ENCODE peak calls at places on chromosomes 12 and 14, in five cellular contexts. One of them, this sample, is unnamed.

GRCh38 chr12:47903927-47904646 is 707 bp downstream of the VDR start:
- DNase-seq in mesothelial cell of epicardium: no peak
- DNase-seq in B cell: peak
- DNase-seq in pancreas: peak
- DNase-seq in lower lobe of right lung: peak
- DNase-seq in this sample: peak

GRCh38 chr14:95548328-95548929 is 13.6 kb downstream of the GLRX5 start:
- DNase-seq in pancreas: no peak
- DNase-seq in B cell: no peak
- DNase-seq in mesothelial cell of epicardium: no peak
- DNase-seq in lower lobe of right lung: no peak
- DNase-seq in this sample: no peak

GRCh38 chr14:57209561-57209960 is 59.1 kb downstream of the EXOC5 start:
- DNase-seq in mesothelial cell of epicardium: no peak
- DNase-seq in B cell: no peak
- DNase-seq in pancreas: no peak
- DNase-seq in lower lobe of right lung: no peak
- DNase-seq in this sample: no peak

GRCh38 chr12:131711551-131712205 is 788 bp downstream of the SFSWAP start:
- DNase-seq in B cell: no peak
- DNase-seq in pancreas: no peak
- DNase-seq in lower lobe of right lung: no peak
- DNase-seq in mesothelial cell of epicardium: no peak
- DNase-seq in this sample: no peak

GRCh38 chr14:69665596-69665995 is 54.2 kb downstream of the SUSD6 start:
- DNase-seq in pancreas: no peak
- DNase-seq in lower lobe of right lung: no peak
- DNase-seq in B cell: no peak
- DNase-seq in mesothelial cell of epicardium: no peak
- DNase-seq in this sample: no peak

GRCh38 chr12:53729659-53730058 is 2.4 kb upstream of the CALCOCO1 start:
- DNase-seq in lower lobe of right lung: no peak
- DNase-seq in pancreas: no peak
- DNase-seq in mesothelial cell of epicardium: no peak
- DNase-seq in B cell: no peak
- DNase-seq in this sample: no peak

GRCh38 chr12:45208604-45209487 is 7.0 kb upstream of the ANO6 start:
- DNase-seq in B cell: no peak
- DNase-seq in lower lobe of right lung: no peak
- DNase-seq in pancreas: no peak
- DNase-seq in mesothelial cell of epicardium: no peak
- DNase-seq in this sample: no peak

GRCh38 chr12:104859144-104859543 is 98.9 kb downstream of the SLC41A2 start:
- DNase-seq in B cell: no peak
- DNase-seq in lower lobe of right lung: no peak
- DNase-seq in mesothelial cell of epicardium: no peak
- DNase-seq in pancreas: no peak
- DNase-seq in this sample: no peak

GRCh38 chr14:71753126-71753830 is 179.0 kb upstream of the RGS6 start:
- DNase-seq in mesothelial cell of epicardium: peak
- DNase-seq in lower lobe of right lung: peak
- DNase-seq in pancreas: peak
- DNase-seq in B cell: peak
- DNase-seq in this sample: peak

GRCh38 chr12:131060011-131060703 is 106.5 kb downstream of the ADGRD1 start:
- DNase-seq in B cell: no peak
- DNase-seq in mesothelial cell of epicardium: no peak
- DNase-seq in lower lobe of right lung: peak
- DNase-seq in pancreas: no peak
- DNase-seq in this sample: no peak

GRCh38 chr12:182381-182883 is 31.5 kb downstream of the SLC6A12 start:
- DNase-seq in lower lobe of right lung: peak
- DNase-seq in pancreas: peak
- DNase-seq in B cell: no peak
- DNase-seq in mesothelial cell of epicardium: no peak
- DNase-seq in this sample: no peak

GRCh38 chr12:57610553-57611115 is 601 bp upstream of the ARHGEF25 start:
- DNase-seq in B cell: no peak
- DNase-seq in pancreas: peak
- DNase-seq in mesothelial cell of epicardium: peak
- DNase-seq in lower lobe of right lung: no peak
- DNase-seq in this sample: no peak

GRCh38 chr14:38207342-38207741 is 362 bp upstream of the SSTR1 start:
- DNase-seq in B cell: no peak
- DNase-seq in mesothelial cell of epicardium: no peak
- DNase-seq in lower lobe of right lung: no peak
- DNase-seq in pancreas: no peak
- DNase-seq in this sample: no peak

GRCh38 chr14:38207830-38208815 is at the start of gene SSTR1:
- DNase-seq in B cell: no peak
- DNase-seq in lower lobe of right lung: no peak
- DNase-seq in pancreas: peak
- DNase-seq in mesothelial cell of epicardium: no peak
- DNase-seq in this sample: no peak

GRCh38 chr14:38210168-38210567 is 2.5 kb downstream of the SSTR1 start:
- DNase-seq in mesothelial cell of epicardium: no peak
- DNase-seq in B cell: no peak
- DNase-seq in pancreas: no peak
- DNase-seq in lower lobe of right lung: peak
- DNase-seq in this sample: no peak

GRCh38 chr14:38209572-38210159 is 2.0 kb downstream of the SSTR1 start:
- DNase-seq in mesothelial cell of epicardium: no peak
- DNase-seq in pancreas: no peak
- DNase-seq in B cell: no peak
- DNase-seq in lower lobe of right lung: peak
- DNase-seq in this sample: no peak

DNA sequence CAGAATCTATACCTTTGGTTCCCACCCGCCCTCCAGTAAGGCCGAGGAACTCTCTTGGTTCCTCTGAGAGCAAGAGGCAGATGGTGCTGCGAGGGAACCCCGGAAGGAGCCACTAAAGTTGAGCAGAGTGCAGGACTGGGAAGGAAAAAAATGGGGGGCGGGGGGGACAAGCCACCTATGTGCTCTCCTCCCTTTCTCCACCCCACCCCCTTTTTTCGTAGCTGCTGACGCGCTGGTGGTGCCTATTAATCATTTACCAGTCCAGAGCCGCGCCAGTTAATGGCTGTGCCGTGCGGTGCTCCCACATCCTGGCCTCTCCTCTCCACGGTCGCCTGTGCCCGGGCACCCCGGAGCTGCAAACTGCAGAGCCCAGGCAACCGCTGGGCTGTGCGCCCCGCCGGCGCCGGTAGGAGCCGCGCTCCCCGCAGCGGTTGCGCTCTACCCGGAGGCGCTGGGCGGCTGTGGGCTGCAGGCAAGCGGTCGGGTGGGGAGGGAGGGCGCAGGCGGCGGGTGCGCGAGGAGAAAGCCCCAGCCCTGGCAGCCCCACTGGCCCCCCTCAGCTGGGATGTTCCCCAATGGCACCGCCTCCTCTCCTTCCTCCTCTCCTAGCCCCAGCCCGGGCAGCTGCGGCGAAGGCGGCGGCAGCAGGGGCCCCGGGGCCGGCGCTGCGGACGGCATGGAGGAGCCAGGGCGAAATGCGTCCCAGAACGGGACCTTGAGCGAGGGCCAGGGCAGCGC is 1.3 kb downstream of the SSTR1 start:
- DNase-seq in lower lobe of right lung: peak
- DNase-seq in B cell: no peak
- DNase-seq in mesothelial cell of epicardium: peak
- DNase-seq in pancreas: peak
- DNase-seq in this sample: no peak
- TF ChIP-seq CTCF in lower lobe of right lung: no peak
- TF ChIP-seq CTCF in B cell: no peak
- TF ChIP-seq CTCF in mesothelial cell of epicardium: no peak
- TF ChIP-seq CTCF in pancreas: no peak
- TF ChIP-seq CTCF in this sample: no peak

GRCh38 chr14:67527756-67528155 is 5.3 kb upstream of the PLEKHH1 start:
- DNase-seq in B cell: no peak
- DNase-seq in mesothelial cell of epicardium: no peak
- DNase-seq in pancreas: no peak
- DNase-seq in lower lobe of right lung: no peak
- DNase-seq in this sample: no peak

GRCh38 chr14:67525389-67525788 is 7.7 kb upstream of the PLEKHH1 start:
- DNase-seq in B cell: no peak
- DNase-seq in lower lobe of right lung: no peak
- DNase-seq in mesothelial cell of epicardium: no peak
- DNase-seq in pancreas: no peak
- DNase-seq in this sample: no peak

GRCh38 chr14:67526181-67526580 is 6.9 kb upstream of the PLEKHH1 start:
- DNase-seq in pancreas: no peak
- DNase-seq in B cell: no peak
- DNase-seq in mesothelial cell of epicardium: no peak
- DNase-seq in lower lobe of right lung: no peak
- DNase-seq in this sample: no peak

GRCh38 chr14:67524152-67524963 is 8.7 kb upstream of the PLEKHH1 start:
- DNase-seq in mesothelial cell of epicardium: no peak
- DNase-seq in lower lobe of right lung: no peak
- DNase-seq in pancreas: no peak
- DNase-seq in B cell: no peak
- DNase-seq in this sample: no peak

DNA sequence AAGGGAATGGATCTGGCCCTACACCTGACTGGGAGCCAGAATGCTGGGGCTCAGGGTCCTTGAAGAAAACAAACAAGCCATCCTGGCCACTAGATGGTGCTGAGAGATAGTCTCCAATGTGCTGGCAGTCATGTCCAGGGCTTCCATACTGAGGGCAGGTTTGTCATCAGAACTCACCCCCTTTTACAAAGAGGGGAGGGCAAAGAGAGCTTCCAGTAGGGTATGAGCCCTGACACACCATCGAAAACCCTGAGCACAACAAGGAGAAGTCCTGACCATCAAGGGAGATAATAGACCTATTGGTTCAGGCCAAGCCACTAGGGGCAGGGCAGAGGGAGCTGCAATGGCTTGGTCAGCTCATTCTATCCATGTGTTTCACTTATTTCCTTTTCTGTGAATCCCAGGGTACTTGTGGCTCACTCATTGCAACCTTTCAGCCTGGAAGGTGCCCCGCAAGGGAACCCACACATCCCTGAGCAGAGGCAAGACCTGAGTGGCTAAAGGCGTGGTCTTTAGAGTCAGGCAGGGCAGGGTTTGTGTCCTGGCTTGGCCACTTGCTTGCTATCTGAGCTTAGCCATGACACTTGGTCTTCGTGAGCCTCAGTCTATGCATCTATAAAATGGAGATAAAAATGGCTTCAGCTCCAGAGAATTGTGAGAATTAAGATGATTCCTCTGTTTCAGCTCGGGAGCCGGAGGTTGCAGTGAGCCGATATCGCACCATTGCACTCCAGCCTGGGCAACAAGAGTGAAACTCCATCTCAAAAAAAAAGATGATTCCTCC is 6.2 kb upstream of the PLEKHH1 start:
- DNase-seq in B cell: peak
- DNase-seq in mesothelial cell of epicardium: no peak
- DNase-seq in lower lobe of right lung: no peak
- DNase-seq in pancreas: no peak
- DNase-seq in this sample: no peak
- TF ChIP-seq CTCF in B cell: peak
- TF ChIP-seq CTCF in mesothelial cell of epicardium: no peak
- TF ChIP-seq CTCF in lower lobe of right lung: peak
- TF ChIP-seq CTCF in pancreas: peak
- TF ChIP-seq CTCF in this sample: no peak

DNA sequence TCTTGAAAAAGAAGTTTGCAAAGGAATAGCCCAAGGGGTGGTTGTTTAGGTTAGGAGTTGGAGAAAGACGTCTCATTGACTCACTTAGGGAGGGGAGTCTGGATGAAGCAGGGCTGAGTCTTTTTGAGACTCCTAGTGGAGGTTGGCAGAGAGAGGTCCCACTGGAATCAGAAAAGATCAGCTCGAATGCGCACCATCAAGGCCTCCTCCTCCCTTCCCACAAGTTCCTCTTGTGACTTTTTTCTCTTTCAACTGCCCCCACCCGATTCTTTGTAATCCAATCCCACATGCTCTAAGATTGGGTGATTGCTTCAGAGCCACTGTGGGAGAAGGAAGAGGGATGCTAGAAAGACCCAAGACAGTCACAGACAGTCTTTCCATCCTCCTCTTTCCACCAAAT is 2.0 kb downstream of the ARHGEF40 start:
- DNase-seq in B cell: no peak
- DNase-seq in pancreas: no peak
- DNase-seq in mesothelial cell of epicardium: no peak
- DNase-seq in lower lobe of right lung: no peak
- DNase-seq in this sample: no peak
- TF ChIP-seq CTCF in B cell: no peak
- TF ChIP-seq CTCF in pancreas: no peak
- TF ChIP-seq CTCF in mesothelial cell of epicardium: no peak
- TF ChIP-seq CTCF in lower lobe of right lung: no peak
- TF ChIP-seq CTCF in this sample: no peak

GRCh38 chr12:124527861-124528561 is 39.4 kb downstream of the NCOR2 start:
- DNase-seq in pancreas: no peak
- DNase-seq in lower lobe of right lung: no peak
- DNase-seq in B cell: no peak
- DNase-seq in mesothelial cell of epicardium: no peak
- DNase-seq in this sample: no peak
- TF ChIP-seq CTCF in pancreas: no peak
- TF ChIP-seq CTCF in lower lobe of right lung: no peak
- TF ChIP-seq CTCF in B cell: no peak
- TF ChIP-seq CTCF in mesothelial cell of epicardium: no peak
- TF ChIP-seq CTCF in this sample: no peak